ENCODE peak calls at places on chromosome 11, in ten cellular contexts. G is cardiac muscle cell; A is right cardiac atrium; N is stomach; S is heart right ventricle; Z is CD8-positive, alpha-beta memory T cell; O is CD4-positive, CD25-positive, alpha-beta regulatory T cell; R is effector memory CD4-positive, alpha-beta T cell; J is psoas muscle; V is mammary epithelial cell. P is an unnamed sample.
A peak's percentile ranks its signal among the peaks of the same experiment; 100 is the strongest.

GRCh38 chr11:94544832-94545640 is 1.3 kb downstream of the FUT4 start:
- DNase-seq in G (no peak), A (peak; percentile 77), N (peak; percentile 54), S (peak; percentile 11), Z (no peak), O (no peak), R (no peak), J (peak; percentile 37), V (no peak), P (no peak)

GRCh38 chr11:22808559-22809197 is 20.9 kb downstream of the SVIP start:
- DNase-seq in G (no peak), A (no peak), N (no peak), S (peak; percentile 53), Z (no peak), O (no peak), R (no peak), J (no peak), V (no peak), P (no peak)

GRCh38 chr11:12725863-12726666 is 51.8 kb downstream of the TEAD1 start:
- DNase-seq in G (no peak), A (no peak), N (no peak), S (no peak), Z (no peak), O (no peak), R (no peak), J (no peak), V (peak; percentile 34), P (peak; percentile 59)

GRCh38 chr11:58390551-58391063 is 16.1 kb downstream of the OR5B3 start:
- DNase-seq in G (no peak), A (peak; percentile 40), N (no peak), S (no peak), Z (no peak), O (no peak), R (no peak), J (no peak), V (no peak), P (no peak)

GRCh38 chr11:100929377-100929776 is 200.2 kb downstream of the PGR start:
- DNase-seq in G (no peak), A (no peak), N (no peak), S (no peak), Z (no peak), O (no peak), R (no peak), J (no peak), V (peak; percentile 68), P (peak; percentile 22)

GRCh38 chr11:117037279-117037951 is 60.8 kb downstream of the SIK3 start:
- DNase-seq in G (no peak), A (no peak), N (no peak), S (no peak), Z (peak; percentile 52), O (no peak), R (no peak), J (no peak), V (peak; percentile 35), P (no peak)

GRCh38 chr11:87662287-87662686 is 513.0 kb downstream of the RAB38 start:
- DNase-seq in G (no peak), A (no peak), N (no peak), S (no peak), Z (no peak), O (no peak), R (no peak), J (no peak), V (no peak), P (no peak)

GRCh38 chr11:67240575-67241389 is 25.5 kb upstream of the GRK2 start:
- DNase-seq in G (peak; percentile 59), A (peak; percentile 77), N (peak; percentile 59), S (peak; percentile 71), Z (peak; percentile 86), O (peak; percentile 84), R (peak; percentile 75), J (peak; percentile 57), V (peak; percentile 85), P (peak; percentile 90)

GRCh38 chr11:117993988-117994741 is 8.0 kb downstream of the IL10RA start:
- DNase-seq in G (no peak), A (peak; percentile 81), N (no peak), S (no peak), Z (no peak), O (no peak), R (no peak), J (peak; percentile 32), V (no peak), P (no peak)

DNA sequence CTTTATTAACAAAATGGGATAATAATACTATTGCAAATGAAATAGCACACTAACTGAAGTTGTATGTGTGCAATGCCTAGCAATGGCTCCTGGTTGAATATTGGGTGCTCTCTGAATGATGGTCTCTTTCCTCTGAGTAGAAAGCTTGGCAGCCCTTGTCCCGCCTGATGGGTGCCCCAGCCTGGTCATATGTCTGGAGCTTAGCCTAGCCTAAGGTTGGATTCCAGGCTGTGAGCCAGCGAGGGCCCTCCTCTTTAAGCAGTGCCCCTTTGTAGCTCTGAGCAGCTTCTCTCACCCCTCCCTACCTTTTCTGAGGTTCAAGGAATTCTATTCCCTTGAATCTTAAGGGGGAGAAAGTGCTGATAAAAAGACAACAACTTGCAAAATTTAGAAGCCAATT is 499.9 kb downstream of the NTM start:
- DNase-seq in G (no peak), A (no peak), N (no peak), S (no peak), Z (no peak), O (no peak), R (no peak), J (no peak), V (no peak), P (no peak)
- H3K4me1 ChIP-seq in G (no peaks in the 10 kb centered on the region), A (no peaks in the 10 kb centered on the region), N (no peaks in the 10 kb centered on the region), S (no peaks in the 10 kb centered on the region), Z (no peaks in the 10 kb centered on the region), O (no peaks in the 10 kb centered on the region), R (no peaks in the 10 kb centered on the region), J (no peaks in the 10 kb centered on the region), V (peaks cover 6% of the 10 kb centered on the region), P (no peaks in the 10 kb centered on the region)

GRCh38 chr11:72776844-72777754 is 16.7 kb downstream of the STARD10 start:
- DNase-seq in G (no peak), A (no peak), N (peak; percentile 72), S (peak; percentile 51), Z (no peak), O (no peak), R (no peak), J (no peak), V (no peak), P (no peak)

GRCh38 chr11:72777755-72778278 is 16.0 kb downstream of the STARD10 start:
- DNase-seq in G (no peak), A (no peak), N (peak; percentile 66), S (no peak), Z (no peak), O (no peak), R (no peak), J (no peak), V (no peak), P (no peak)

GRCh38 chr11:72779495-72780128 is 14.2 kb downstream of the STARD10 start:
- DNase-seq in G (no peak), A (peak; percentile 19), N (no peak), S (no peak), Z (no peak), O (no peak), R (no peak), J (no peak), V (no peak), P (no peak)

GRCh38 chr11:72780291-72781062 is 13.4 kb downstream of the STARD10 start:
- DNase-seq in G (no peak), A (peak; percentile 43), N (no peak), S (no peak), Z (no peak), O (no peak), R (no peak), J (no peak), V (peak; percentile 20), P (no peak)

DNA sequence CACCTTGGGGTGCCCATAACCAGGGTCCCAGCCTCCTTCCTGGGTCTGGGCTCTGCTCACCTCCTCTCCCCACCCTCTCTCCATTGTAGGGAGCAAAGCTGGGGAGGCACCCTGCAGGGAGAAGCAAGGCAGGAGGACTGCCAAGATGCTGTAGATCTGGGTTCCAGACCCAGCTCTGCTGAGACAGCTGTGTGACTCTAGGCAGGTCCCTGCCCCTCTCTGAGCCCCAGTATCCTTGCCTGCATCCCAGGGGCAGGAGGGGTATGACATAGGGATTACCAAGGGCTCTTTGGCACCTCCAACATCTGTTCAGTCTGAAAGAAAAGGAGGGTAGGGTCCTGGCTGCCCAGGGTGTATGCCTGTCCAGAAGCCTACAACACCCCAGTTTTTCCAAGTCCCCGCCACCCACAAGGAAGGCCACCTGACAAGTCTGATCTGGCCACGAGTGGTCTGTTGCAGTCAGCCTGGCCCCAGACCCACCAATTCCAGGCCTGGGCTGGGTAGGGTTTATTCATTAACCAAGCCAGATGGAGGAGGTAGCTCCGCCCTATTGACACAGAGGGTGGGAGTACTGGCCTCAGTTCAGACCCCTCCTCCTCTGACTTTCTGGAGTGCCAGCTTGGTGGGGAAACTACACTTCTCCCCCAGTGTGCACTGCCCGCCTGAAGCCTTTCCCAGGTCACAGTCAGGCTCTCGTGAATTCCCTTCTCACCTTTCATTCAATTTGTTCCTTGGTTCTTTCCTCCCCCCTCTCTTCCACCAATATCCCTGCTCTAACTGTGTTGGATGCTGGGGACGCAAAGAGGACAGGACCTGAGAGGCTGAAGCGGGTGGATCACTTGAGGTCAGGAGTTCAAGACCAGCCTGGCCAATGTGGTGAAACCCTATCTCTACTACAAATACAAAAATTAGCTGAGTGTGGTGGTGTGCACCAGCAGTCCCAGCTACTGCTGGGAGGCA is 15.0 kb downstream of the STARD10 start:
- DNase-seq in G (no peak), A (peak; percentile 16), N (peak; percentile 73), S (no peak), Z (no peak), O (no peak), R (no peak), J (no peak), V (no peak), P (no peak)
- H3K27ac ChIP-seq in G (no peak overlapping the region), A (no peak overlapping the region), N (peak overlapping the region; percentile 93), S (no peak overlapping the region), Z (no peak overlapping the region), O (no peak overlapping the region), R (no peak overlapping the region), J (no peak overlapping the region), V (no peak overlapping the region), P (no peak overlapping the region)

DNA sequence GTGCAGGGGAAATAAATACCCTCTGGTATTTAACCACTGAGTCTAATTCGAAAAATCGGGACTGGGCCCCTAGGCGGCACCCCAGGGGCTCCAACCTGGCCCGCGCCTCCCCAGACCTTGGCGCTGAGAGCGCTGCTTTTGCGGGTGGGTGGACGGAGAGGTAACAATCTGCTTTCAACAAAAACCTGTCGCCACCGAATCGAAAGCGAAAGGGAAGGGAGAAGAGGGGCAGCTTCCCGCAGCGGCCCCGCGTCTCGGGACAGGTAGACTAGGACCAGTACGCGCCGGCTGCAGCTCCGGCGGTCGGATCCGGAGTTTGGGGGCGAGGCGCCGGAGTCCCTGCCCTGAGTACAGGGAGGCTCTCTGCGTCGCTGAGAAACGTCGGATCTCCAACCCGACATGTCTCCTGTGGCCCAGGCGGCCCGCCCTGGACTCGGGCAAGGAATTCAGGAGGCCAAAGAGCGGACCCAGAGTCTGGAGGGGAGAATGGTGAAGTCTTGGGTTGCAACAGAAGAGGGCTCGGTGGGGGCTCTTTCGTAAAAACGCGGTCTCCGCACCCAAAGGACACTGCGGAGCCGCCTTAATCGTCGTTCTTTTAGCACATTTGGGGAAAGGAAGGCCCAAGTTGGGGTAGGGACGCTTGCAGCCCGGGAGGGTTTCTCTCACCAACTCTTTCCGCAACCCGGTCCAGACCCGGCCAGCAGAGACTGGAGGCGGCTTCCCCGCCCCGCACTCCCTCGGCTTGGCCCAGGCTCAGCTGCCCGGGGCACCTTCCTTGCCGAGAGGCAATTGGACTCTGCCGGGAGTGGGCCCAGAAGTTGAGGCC is 4.1 kb downstream of the ALX4 start:
- DNase-seq in G (no peak), A (no peak), N (peak; percentile 52), S (no peak), Z (no peak), O (no peak), R (no peak), J (no peak), V (no peak), P (peak; percentile 61)
- H3K27me3 ChIP-seq in G (peaks cover 100% of the 10 kb centered on the region), A (no peaks in the 10 kb centered on the region), N (peaks cover 49% of the 10 kb centered on the region), S (peaks cover 47% of the 10 kb centered on the region), Z (peaks cover 38% of the 10 kb centered on the region), O (peaks cover 21% of the 10 kb centered on the region), R (peaks cover 72% of the 10 kb centered on the region), J (peaks cover 81% of the 10 kb centered on the region), V (peaks cover 41% of the 10 kb centered on the region), P (no peaks in the 10 kb centered on the region)

GRCh38 chr11:34647532-34647931 is 26.6 kb downstream of the EHF start:
- DNase-seq in G (no peak), A (no peak), N (no peak), S (no peak), Z (no peak), O (no peak), R (no peak), J (no peak), V (peak; percentile 32), P (no peak)
- H3K4me1 ChIP-seq in G (no peaks in the 10 kb centered on the region), A (no peaks in the 10 kb centered on the region), N (peaks cover 65% of the 10 kb centered on the region), S (no peaks in the 10 kb centered on the region), Z (peaks cover 26% of the 10 kb centered on the region), O (peaks cover 8% of the 10 kb centered on the region), R (peaks cover 23% of the 10 kb centered on the region), J (no peaks in the 10 kb centered on the region), V (peaks cover 22% of the 10 kb centered on the region), P (peaks cover 31% of the 10 kb centered on the region)